ENCODE peak calls at places on chromosomes 11 and 22, in ten cellular contexts. One of them, this sample, is unnamed.

GRCh38 chr22:23570681-23571080 is 9.4 kb downstream of the IGLL1 start:
- DNase-seq in NCI-H2081: no peak
- DNase-seq in HAP-1: no peak
- DNase-seq in thoracic aorta: no peak
- DNase-seq in neural progenitor cell: no peak
- DNase-seq in NCI-H1105 treated with DMSO at 0.1 percent for 48 hours: no peak
- DNase-seq in ELR: no peak
- DNase-seq in Calu3: no peak
- DNase-seq in amniotic epithelial cell: no peak
- DNase-seq in lower lobe of right lung: no peak
- DNase-seq in this sample: no peak

GRCh38 chr22:42114721-42115120 is 15.9 kb downstream of the CYP2D6 start:
- DNase-seq in NCI-H2081: no peak
- DNase-seq in HAP-1: no peak
- DNase-seq in thoracic aorta: no peak
- DNase-seq in neural progenitor cell: peak; percentile 82
- DNase-seq in NCI-H1105 treated with DMSO at 0.1 percent for 48 hours: no peak
- DNase-seq in ELR: peak; percentile 60
- DNase-seq in Calu3: no peak
- DNase-seq in amniotic epithelial cell: peak; percentile 41
- DNase-seq in lower lobe of right lung: no peak
- DNase-seq in this sample: no peak

GRCh38 chr11:45264839-45265515 is 21.2 kb downstream of the SYT13 start:
- DNase-seq in NCI-H2081: no peak
- DNase-seq in HAP-1: no peak
- DNase-seq in thoracic aorta: no peak
- DNase-seq in neural progenitor cell: no peak
- DNase-seq in NCI-H1105 treated with DMSO at 0.1 percent for 48 hours: no peak
- DNase-seq in ELR: peak; percentile 53
- DNase-seq in Calu3: no peak
- DNase-seq in amniotic epithelial cell: peak; percentile 58
- DNase-seq in lower lobe of right lung: no peak
- DNase-seq in this sample: no peak

GRCh38 chr11:34427171-34427805 is 11.4 kb upstream of the CAT start:
- DNase-seq in NCI-H2081: no peak
- DNase-seq in HAP-1: no peak
- DNase-seq in thoracic aorta: no peak
- DNase-seq in neural progenitor cell: no peak
- DNase-seq in NCI-H1105 treated with DMSO at 0.1 percent for 48 hours: no peak
- DNase-seq in ELR: peak; percentile 88
- DNase-seq in Calu3: no peak
- DNase-seq in amniotic epithelial cell: peak; percentile 95
- DNase-seq in lower lobe of right lung: no peak
- DNase-seq in this sample: no peak

GRCh38 chr11:35511666-35512065 is 13.8 kb downstream of the PAMR1 start:
- DNase-seq in NCI-H2081: no peak
- DNase-seq in HAP-1: no peak
- DNase-seq in thoracic aorta: no peak
- DNase-seq in neural progenitor cell: no peak
- DNase-seq in NCI-H1105 treated with DMSO at 0.1 percent for 48 hours: no peak
- DNase-seq in ELR: peak; percentile 93
- DNase-seq in Calu3: no peak
- DNase-seq in amniotic epithelial cell: peak; percentile 69
- DNase-seq in lower lobe of right lung: no peak
- DNase-seq in this sample: no peak

GRCh38 chr11:11253487-11253886 is 99.6 kb downstream of the CSNK2A3 start:
- DNase-seq in NCI-H2081: no peak
- DNase-seq in HAP-1: no peak
- DNase-seq in thoracic aorta: no peak
- DNase-seq in neural progenitor cell: no peak
- DNase-seq in NCI-H1105 treated with DMSO at 0.1 percent for 48 hours: no peak
- DNase-seq in ELR: no peak
- DNase-seq in Calu3: no peak
- DNase-seq in amniotic epithelial cell: no peak
- DNase-seq in lower lobe of right lung: no peak
- DNase-seq in this sample: no peak

GRCh38 chr11:110303414-110303826 is 7.0 kb upstream of the RDX start:
- DNase-seq in NCI-H2081: peak; percentile 46
- DNase-seq in HAP-1: no peak
- DNase-seq in thoracic aorta: no peak
- DNase-seq in neural progenitor cell: no peak
- DNase-seq in NCI-H1105 treated with DMSO at 0.1 percent for 48 hours: no peak
- DNase-seq in ELR: no peak
- DNase-seq in Calu3: no peak
- DNase-seq in amniotic epithelial cell: no peak
- DNase-seq in lower lobe of right lung: no peak
- DNase-seq in this sample: no peak

GRCh38 chr11:80815752-80816453 is 1375.1 kb upstream of the TENM4 start:
- DNase-seq in NCI-H2081: no peak
- DNase-seq in HAP-1: no peak
- DNase-seq in thoracic aorta: no peak
- DNase-seq in neural progenitor cell: no peak
- DNase-seq in NCI-H1105 treated with DMSO at 0.1 percent for 48 hours: no peak
- DNase-seq in ELR: no peak
- DNase-seq in Calu3: no peak
- DNase-seq in amniotic epithelial cell: no peak
- DNase-seq in lower lobe of right lung: no peak
- DNase-seq in this sample: no peak

GRCh38 chr11:68349461-68350249 is 37.3 kb downstream of the LRP5 start:
- DNase-seq in NCI-H2081: no peak
- DNase-seq in HAP-1: no peak
- DNase-seq in thoracic aorta: no peak
- DNase-seq in neural progenitor cell: no peak
- DNase-seq in NCI-H1105 treated with DMSO at 0.1 percent for 48 hours: no peak
- DNase-seq in ELR: no peak
- DNase-seq in Calu3: no peak
- DNase-seq in amniotic epithelial cell: peak; percentile 25
- DNase-seq in lower lobe of right lung: peak; percentile 70
- DNase-seq in this sample: no peak

GRCh38 chr11:6925636-6926207 is 504 bp upstream of the ZNF215 start:
- DNase-seq in NCI-H2081: peak; percentile 23
- DNase-seq in HAP-1: peak; percentile 54
- DNase-seq in thoracic aorta: no peak
- DNase-seq in neural progenitor cell: peak; percentile 42
- DNase-seq in NCI-H1105 treated with DMSO at 0.1 percent for 48 hours: no peak
- DNase-seq in ELR: peak; percentile 56
- DNase-seq in Calu3: no peak
- DNase-seq in amniotic epithelial cell: peak; percentile 8
- DNase-seq in lower lobe of right lung: no peak
- DNase-seq in this sample: no peak

GRCh38 chr11:64990222-64990918 is 6.4 kb downstream of the BATF2 start:
- DNase-seq in NCI-H2081: no peak
- DNase-seq in HAP-1: no peak
- DNase-seq in thoracic aorta: no peak
- DNase-seq in neural progenitor cell: no peak
- DNase-seq in NCI-H1105 treated with DMSO at 0.1 percent for 48 hours: no peak
- DNase-seq in ELR: peak; percentile 39
- DNase-seq in Calu3: no peak
- DNase-seq in amniotic epithelial cell: peak; percentile 21
- DNase-seq in lower lobe of right lung: peak; percentile 58
- DNase-seq in this sample: no peak

GRCh38 chr11:100681064-100681502 is 6.0 kb upstream of the ARHGAP42 start:
- DNase-seq in NCI-H2081: peak; percentile 59
- DNase-seq in HAP-1: peak; percentile 61
- DNase-seq in thoracic aorta: no peak
- DNase-seq in neural progenitor cell: no peak
- DNase-seq in NCI-H1105 treated with DMSO at 0.1 percent for 48 hours: no peak
- DNase-seq in ELR: peak; percentile 34
- DNase-seq in Calu3: peak; percentile 74
- DNase-seq in amniotic epithelial cell: peak; percentile 50
- DNase-seq in lower lobe of right lung: peak; percentile 79
- DNase-seq in this sample: no peak

GRCh38 chr11:94948070-94948617 is 25.2 kb downstream of the CWC15 start:
- DNase-seq in NCI-H2081: no peak
- DNase-seq in HAP-1: no peak
- DNase-seq in thoracic aorta: no peak
- DNase-seq in neural progenitor cell: no peak
- DNase-seq in NCI-H1105 treated with DMSO at 0.1 percent for 48 hours: no peak
- DNase-seq in ELR: peak; percentile 58
- DNase-seq in Calu3: no peak
- DNase-seq in amniotic epithelial cell: peak; percentile 90
- DNase-seq in lower lobe of right lung: no peak
- DNase-seq in this sample: no peak

GRCh38 chr11:81030186-81030585 is 1589.4 kb upstream of the TENM4 start:
- DNase-seq in NCI-H2081: no peak
- DNase-seq in HAP-1: no peak
- DNase-seq in thoracic aorta: no peak
- DNase-seq in neural progenitor cell: no peak
- DNase-seq in NCI-H1105 treated with DMSO at 0.1 percent for 48 hours: no peak
- DNase-seq in ELR: no peak
- DNase-seq in Calu3: no peak
- DNase-seq in amniotic epithelial cell: peak; percentile 4
- DNase-seq in lower lobe of right lung: no peak
- DNase-seq in this sample: no peak

GRCh38 chr11:46319074-46319453 is 28.2 kb upstream of the DGKZ start:
- DNase-seq in NCI-H2081: no peak
- DNase-seq in HAP-1: no peak
- DNase-seq in thoracic aorta: no peak
- DNase-seq in neural progenitor cell: no peak
- DNase-seq in NCI-H1105 treated with DMSO at 0.1 percent for 48 hours: no peak
- DNase-seq in ELR: no peak
- DNase-seq in Calu3: no peak
- DNase-seq in amniotic epithelial cell: no peak
- DNase-seq in lower lobe of right lung: no peak
- DNase-seq in this sample: no peak